ENCODE peak calls at places on chromosomes 7 and 10, in seven cellular contexts. One of them, this sample, is unnamed.

GRCh38 chr7:150396426-150397375 is 17.6 kb downstream of the ZNF775 start:
- DNase-seq in AG04450: no peak
- DNase-seq in left ventricle myocardium inferior: no peak
- DNase-seq in PC-3: no peak
- DNase-seq in HFF-Myc: no peak
- DNase-seq in A673: no peak
- DNase-seq in spleen: no peak
- DNase-seq in this sample: no peak

GRCh38 chr10:127300868-127301321 is 104.5 kb upstream of the INSYN2A start:
- DNase-seq in AG04450: no peak
- DNase-seq in left ventricle myocardium inferior: no peak
- DNase-seq in PC-3: no peak
- DNase-seq in HFF-Myc: no peak
- DNase-seq in A673: no peak
- DNase-seq in spleen: no peak
- DNase-seq in this sample: no peak

GRCh38 chr10:124984376-124984775 is 42.5 kb downstream of the ZRANB1 start:
- DNase-seq in AG04450: no peak
- DNase-seq in left ventricle myocardium inferior: no peak
- DNase-seq in PC-3: no peak
- DNase-seq in HFF-Myc: no peak
- DNase-seq in A673: no peak
- DNase-seq in spleen: no peak
- DNase-seq in this sample: no peak

GRCh38 chr7:81430761-81431160 is 339.1 kb downstream of the HGF start:
- DNase-seq in AG04450: no peak
- DNase-seq in left ventricle myocardium inferior: no peak
- DNase-seq in PC-3: no peak
- DNase-seq in HFF-Myc: no peak
- DNase-seq in A673: no peak
- DNase-seq in spleen: no peak
- DNase-seq in this sample: no peak

GRCh38 chr10:63671317-63671937 is 150.2 kb downstream of the REEP3 start:
- DNase-seq in AG04450: peak
- DNase-seq in left ventricle myocardium inferior: no peak
- DNase-seq in PC-3: no peak
- DNase-seq in HFF-Myc: peak
- DNase-seq in A673: peak
- DNase-seq in spleen: no peak
- DNase-seq in this sample: peak

GRCh38 chr7:84372155-84372621 is 177.6 kb upstream of the SEMA3A start:
- DNase-seq in AG04450: peak
- DNase-seq in left ventricle myocardium inferior: no peak
- DNase-seq in PC-3: peak
- DNase-seq in HFF-Myc: peak
- DNase-seq in A673: peak
- DNase-seq in spleen: no peak
- DNase-seq in this sample: peak

GRCh38 chr10:67925449-67926005 is 41.1 kb downstream of the SIRT1 start:
- DNase-seq in AG04450: peak
- DNase-seq in left ventricle myocardium inferior: no peak
- DNase-seq in PC-3: peak
- DNase-seq in HFF-Myc: no peak
- DNase-seq in A673: no peak
- DNase-seq in spleen: no peak
- DNase-seq in this sample: peak

GRCh38 chr7:64310426-64310825 is 3.3 kb upstream of the ZNF736 start:
- DNase-seq in AG04450: no peak
- DNase-seq in left ventricle myocardium inferior: no peak
- DNase-seq in PC-3: no peak
- DNase-seq in HFF-Myc: no peak
- DNase-seq in A673: no peak
- DNase-seq in spleen: no peak
- DNase-seq in this sample: no peak

GRCh38 chr10:79475877-79476276 is 30.5 kb upstream of the ZCCHC24 start:
- DNase-seq in AG04450: no peak
- DNase-seq in left ventricle myocardium inferior: no peak
- DNase-seq in PC-3: peak
- DNase-seq in HFF-Myc: no peak
- DNase-seq in A673: no peak
- DNase-seq in spleen: no peak
- DNase-seq in this sample: no peak

GRCh38 chr7:137933270-137934017 is 68.4 kb downstream of the CREB3L2 start:
- DNase-seq in AG04450: no peak
- DNase-seq in left ventricle myocardium inferior: no peak
- DNase-seq in PC-3: no peak
- DNase-seq in HFF-Myc: peak
- DNase-seq in A673: peak
- DNase-seq in spleen: no peak
- DNase-seq in this sample: no peak

GRCh38 chr7:98283887-98284222 is 2.4 kb downstream of the BRI3 start:
- DNase-seq in AG04450: no peak
- DNase-seq in left ventricle myocardium inferior: no peak
- DNase-seq in PC-3: no peak
- DNase-seq in HFF-Myc: no peak
- DNase-seq in A673: no peak
- DNase-seq in spleen: no peak
- DNase-seq in this sample: no peak
- H3K4me3 ChIP-seq in AG04450: peak
- H3K4me3 ChIP-seq in left ventricle myocardium inferior: peak
- H3K4me3 ChIP-seq in PC-3: peak
- H3K4me3 ChIP-seq in HFF-Myc: peak
- H3K4me3 ChIP-seq in A673: no peak
- H3K4me3 ChIP-seq in spleen: peak
- H3K4me3 ChIP-seq in this sample: peak

DNA sequence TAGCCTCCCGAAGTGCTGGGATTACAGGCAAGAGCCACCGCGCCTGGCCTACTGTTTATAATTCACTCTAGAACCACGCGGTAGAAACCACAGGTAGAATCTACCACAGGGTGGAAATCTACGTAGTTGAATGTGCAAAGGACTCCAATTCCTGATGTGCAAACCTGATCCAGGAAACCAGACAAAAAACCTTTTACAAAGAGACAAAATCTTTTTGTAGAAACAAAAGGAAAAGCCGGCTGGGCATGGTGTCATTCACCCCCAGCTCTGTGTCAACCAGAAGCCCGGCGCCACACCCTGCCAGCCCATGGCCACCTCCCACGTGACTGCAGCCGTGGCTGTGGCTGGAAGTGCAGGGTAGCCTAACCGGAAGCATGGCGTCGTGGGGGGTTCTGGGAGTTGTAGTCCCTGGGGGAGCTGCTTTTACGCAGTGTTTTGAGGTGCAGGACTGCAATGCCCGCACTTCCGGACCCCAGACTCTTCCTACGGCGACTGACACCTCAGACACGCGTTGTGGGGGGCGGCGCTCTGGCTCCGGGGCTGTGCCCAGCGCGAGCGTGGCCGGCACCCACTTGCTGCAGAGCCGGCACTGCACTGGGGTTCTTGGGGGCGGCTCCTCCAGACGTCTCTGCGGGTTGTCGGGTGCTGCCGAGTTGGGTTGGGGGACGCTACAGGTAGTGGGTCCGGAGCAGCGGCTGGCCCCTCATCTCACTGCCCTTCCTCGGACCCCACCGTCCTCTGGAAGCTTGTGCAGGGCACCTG is 41.5 kb upstream of the RNF216 start:
- DNase-seq in AG04450: peak
- DNase-seq in left ventricle myocardium inferior: peak
- DNase-seq in PC-3: peak
- DNase-seq in HFF-Myc: peak
- DNase-seq in A673: peak
- DNase-seq in spleen: peak
- DNase-seq in this sample: peak
- TF ChIP-seq CTCF in AG04450: peak
- TF ChIP-seq CTCF in left ventricle myocardium inferior: peak
- TF ChIP-seq CTCF in PC-3: no peak
- TF ChIP-seq CTCF in HFF-Myc: no peak
- TF ChIP-seq CTCF in A673: no peak
- TF ChIP-seq CTCF in spleen: peak
- TF ChIP-seq CTCF in this sample: peak

DNA sequence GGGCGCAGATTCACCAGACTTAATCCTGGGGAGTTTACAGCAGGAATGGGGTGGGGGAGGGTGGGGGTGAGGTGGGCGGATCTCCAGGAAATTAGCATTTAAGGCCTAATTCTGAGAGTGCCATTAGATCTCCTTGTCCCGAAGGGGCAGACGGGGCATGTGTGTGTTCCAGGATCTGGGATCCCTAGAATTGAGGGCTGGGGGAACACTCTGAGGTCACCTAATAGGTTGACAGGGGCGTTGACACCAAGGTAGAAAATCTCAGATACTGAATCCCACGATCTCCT is 9.4 kb upstream of the EPHB4 start:
- DNase-seq in AG04450: no peak
- DNase-seq in left ventricle myocardium inferior: no peak
- DNase-seq in PC-3: no peak
- DNase-seq in HFF-Myc: no peak
- DNase-seq in A673: no peak
- DNase-seq in spleen: no peak
- DNase-seq in this sample: no peak
- H3K4me3 ChIP-seq in AG04450: no peak
- H3K4me3 ChIP-seq in left ventricle myocardium inferior: peak
- H3K4me3 ChIP-seq in PC-3: no peak
- H3K4me3 ChIP-seq in HFF-Myc: peak
- H3K4me3 ChIP-seq in A673: peak
- H3K4me3 ChIP-seq in spleen: peak
- H3K4me3 ChIP-seq in this sample: no peak

GRCh38 chr7:107047902-107048782 is 3.6 kb downstream of the PRKAR2B start:
- DNase-seq in AG04450: no peak
- DNase-seq in left ventricle myocardium inferior: no peak
- DNase-seq in PC-3: peak
- DNase-seq in HFF-Myc: no peak
- DNase-seq in A673: no peak
- DNase-seq in spleen: no peak
- DNase-seq in this sample: no peak
- TF ChIP-seq CTCF in AG04450: no peak
- TF ChIP-seq CTCF in left ventricle myocardium inferior: no peak
- TF ChIP-seq CTCF in PC-3: peak
- TF ChIP-seq CTCF in HFF-Myc: no peak
- TF ChIP-seq CTCF in A673: peak
- TF ChIP-seq CTCF in spleen: no peak
- TF ChIP-seq CTCF in this sample: no peak

GRCh38 chr7:111029141-111029572 is 61.8 kb upstream of the LRRN3 start:
- DNase-seq in AG04450: no peak
- DNase-seq in left ventricle myocardium inferior: no peak
- DNase-seq in PC-3: no peak
- DNase-seq in HFF-Myc: no peak
- DNase-seq in A673: no peak
- DNase-seq in spleen: no peak
- DNase-seq in this sample: no peak
- H3K4me3 ChIP-seq in AG04450: no peak
- H3K4me3 ChIP-seq in left ventricle myocardium inferior: no peak
- H3K4me3 ChIP-seq in PC-3: no peak
- H3K4me3 ChIP-seq in HFF-Myc: no peak
- H3K4me3 ChIP-seq in A673: no peak
- H3K4me3 ChIP-seq in spleen: no peak
- H3K4me3 ChIP-seq in this sample: no peak

GRCh38 chr7:2109251-2109935 is 123.4 kb downstream of the MAD1L1 start:
- DNase-seq in AG04450: no peak
- DNase-seq in left ventricle myocardium inferior: no peak
- DNase-seq in PC-3: no peak
- DNase-seq in HFF-Myc: no peak
- DNase-seq in A673: peak
- DNase-seq in spleen: no peak
- DNase-seq in this sample: no peak

GRCh38 chr7:2106920-2107319 is 125.8 kb downstream of the MAD1L1 start:
- DNase-seq in AG04450: no peak
- DNase-seq in left ventricle myocardium inferior: peak
- DNase-seq in PC-3: peak
- DNase-seq in HFF-Myc: no peak
- DNase-seq in A673: no peak
- DNase-seq in spleen: no peak
- DNase-seq in this sample: no peak

GRCh38 chr7:2109936-2110585 is 122.7 kb downstream of the MAD1L1 start:
- DNase-seq in AG04450: peak
- DNase-seq in left ventricle myocardium inferior: no peak
- DNase-seq in PC-3: peak
- DNase-seq in HFF-Myc: peak
- DNase-seq in A673: peak
- DNase-seq in spleen: no peak
- DNase-seq in this sample: peak

GRCh38 chr7:2107386-2108085 is 125.2 kb downstream of the MAD1L1 start:
- DNase-seq in AG04450: no peak
- DNase-seq in left ventricle myocardium inferior: no peak
- DNase-seq in PC-3: no peak
- DNase-seq in HFF-Myc: no peak
- DNase-seq in A673: no peak
- DNase-seq in spleen: no peak
- DNase-seq in this sample: no peak

DNA sequence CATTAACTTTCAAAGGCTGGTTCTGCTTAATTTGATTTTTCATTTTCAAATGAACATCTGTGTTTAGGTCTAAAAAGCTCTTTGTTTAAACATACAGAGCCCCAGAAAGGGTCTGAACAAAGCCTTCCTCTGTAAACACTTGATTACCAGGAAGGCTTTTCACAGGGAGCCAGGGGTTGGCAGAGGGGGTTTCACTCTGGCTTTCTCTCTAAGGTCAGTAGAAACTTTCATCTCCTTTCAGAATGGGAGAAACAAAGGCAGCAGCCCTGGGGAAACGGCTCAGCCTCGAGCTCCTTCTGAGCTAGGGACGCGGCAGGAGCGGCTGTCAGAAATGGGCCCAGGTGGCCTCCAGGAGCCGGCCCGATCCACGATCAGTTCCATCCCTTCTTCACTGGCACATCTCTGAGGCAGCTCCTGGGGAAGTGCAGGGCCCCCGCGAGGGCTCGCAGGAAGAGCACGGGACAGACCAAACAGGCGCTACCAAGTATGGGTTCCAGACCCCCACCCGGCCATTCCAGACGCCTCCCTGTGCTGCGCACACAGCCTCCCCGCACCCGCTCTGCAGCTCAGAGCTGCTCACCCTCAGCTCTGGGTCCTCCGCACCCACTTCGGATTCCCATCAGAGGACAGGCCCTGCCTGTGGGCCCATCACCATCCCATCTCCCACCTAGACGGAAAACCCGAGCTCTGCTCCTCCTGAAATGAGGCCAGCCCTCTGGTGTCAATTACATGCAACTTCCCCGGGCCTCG is 124.1 kb downstream of the MAD1L1 start:
- DNase-seq in AG04450: no peak
- DNase-seq in left ventricle myocardium inferior: no peak
- DNase-seq in PC-3: no peak
- DNase-seq in HFF-Myc: no peak
- DNase-seq in A673: peak
- DNase-seq in spleen: no peak
- DNase-seq in this sample: no peak
- TF ChIP-seq CTCF in AG04450: peak
- TF ChIP-seq CTCF in left ventricle myocardium inferior: no peak
- TF ChIP-seq CTCF in PC-3: no peak
- TF ChIP-seq CTCF in HFF-Myc: no peak
- TF ChIP-seq CTCF in A673: no peak
- TF ChIP-seq CTCF in spleen: no peak
- TF ChIP-seq CTCF in this sample: no peak

GRCh38 chr10:15504101-15504840 is 133.2 kb upstream of the FAM171A1 start:
- DNase-seq in AG04450: no peak
- DNase-seq in left ventricle myocardium inferior: no peak
- DNase-seq in PC-3: no peak
- DNase-seq in HFF-Myc: peak
- DNase-seq in A673: peak
- DNase-seq in spleen: no peak
- DNase-seq in this sample: no peak
- H3K4me3 ChIP-seq in AG04450: no peak
- H3K4me3 ChIP-seq in left ventricle myocardium inferior: peak
- H3K4me3 ChIP-seq in PC-3: no peak
- H3K4me3 ChIP-seq in HFF-Myc: peak
- H3K4me3 ChIP-seq in A673: no peak
- H3K4me3 ChIP-seq in spleen: no peak
- H3K4me3 ChIP-seq in this sample: peak

This sample was measured in AG04449.